ENCODE peak calls at places on chromosomes 16 and 17, in four cellular contexts. One of them, this sample, is unnamed.

GRCh38 chr17:2222901-2223616 is 80.5 kb downstream of the SMG6 start:
- DNase-seq in K562: no peak
- DNase-seq in SK-N-SH: no peak
- DNase-seq in HepG2: no peak
- DNase-seq in this sample: no peak

GRCh38 chr16:14325921-14326401 is 254.8 kb downstream of the MRTFB start:
- DNase-seq in SK-N-SH: peak
- DNase-seq in K562: no peak
- DNase-seq in HepG2: no peak
- DNase-seq in this sample: no peak

GRCh38 chr17:73365934-73366623 is 54.3 kb upstream of the CDC42EP4 start:
- DNase-seq in K562: peak
- DNase-seq in HepG2: no peak
- DNase-seq in SK-N-SH: no peak
- DNase-seq in this sample: no peak

GRCh38 chr16:84044108-84044488 is 1.5 kb upstream of the SLC38A8 start:
- DNase-seq in K562: peak
- DNase-seq in HepG2: peak
- DNase-seq in SK-N-SH: peak
- DNase-seq in this sample: peak

GRCh38 chr17:61144876-61145564 is 254.6 kb upstream of the TBX2 start:
- DNase-seq in HepG2: no peak
- DNase-seq in SK-N-SH: peak
- DNase-seq in K562: peak
- DNase-seq in this sample: no peak

GRCh38 chr16:17481741-17482140 is 11.0 kb upstream of the XYLT1 start:
- DNase-seq in SK-N-SH: no peak
- DNase-seq in K562: no peak
- DNase-seq in HepG2: no peak
- DNase-seq in this sample: no peak

GRCh38 chr16:58500329-58501241 is 642 bp downstream of the NDRG4 start:
- DNase-seq in K562: no peak
- DNase-seq in SK-N-SH: peak
- DNase-seq in HepG2: no peak
- DNase-seq in this sample: no peak

GRCh38 chr17:4598776-4599504 is 14.6 kb downstream of the SMTNL2 start:
- DNase-seq in HepG2: no peak
- DNase-seq in SK-N-SH: peak
- DNase-seq in K562: no peak
- DNase-seq in this sample: no peak

GRCh38 chr17:8393470-8394231 is 4.0 kb downstream of the RNF222 start:
- DNase-seq in K562: no peak
- DNase-seq in HepG2: no peak
- DNase-seq in SK-N-SH: no peak
- DNase-seq in this sample: no peak

GRCh38 chr17:7042507-7043194 is 1.2 kb downstream of the SLC16A11 start:
- DNase-seq in K562: no peak
- DNase-seq in SK-N-SH: peak
- DNase-seq in HepG2: no peak
- DNase-seq in this sample: no peak

GRCh38 chr16:84074721-84075120 is 32.1 kb upstream of the SLC38A8 start:
- DNase-seq in SK-N-SH: no peak
- DNase-seq in HepG2: no peak
- DNase-seq in K562: no peak
- DNase-seq in this sample: no peak

GRCh38 chr17:41739661-41740352 is 5.4 kb upstream of the HAP1 start:
- DNase-seq in HepG2: peak
- DNase-seq in K562: no peak
- DNase-seq in SK-N-SH: no peak
- DNase-seq in this sample: no peak

GRCh38 chr17:74635418-74635817 is 11.9 kb upstream of the CD300E start:
- DNase-seq in HepG2: no peak
- DNase-seq in K562: no peak
- DNase-seq in SK-N-SH: no peak
- DNase-seq in this sample: no peak

GRCh38 chr16:27177031-27177774 is 26.1 kb upstream of the KDM8 start:
- DNase-seq in HepG2: no peak
- DNase-seq in K562: no peak
- DNase-seq in SK-N-SH: no peak
- DNase-seq in this sample: no peak

GRCh38 chr17:40316571-40317344 is 7.8 kb downstream of the RARA start:
- DNase-seq in HepG2: peak
- DNase-seq in K562: no peak
- DNase-seq in SK-N-SH: peak
- DNase-seq in this sample: peak

DNA sequence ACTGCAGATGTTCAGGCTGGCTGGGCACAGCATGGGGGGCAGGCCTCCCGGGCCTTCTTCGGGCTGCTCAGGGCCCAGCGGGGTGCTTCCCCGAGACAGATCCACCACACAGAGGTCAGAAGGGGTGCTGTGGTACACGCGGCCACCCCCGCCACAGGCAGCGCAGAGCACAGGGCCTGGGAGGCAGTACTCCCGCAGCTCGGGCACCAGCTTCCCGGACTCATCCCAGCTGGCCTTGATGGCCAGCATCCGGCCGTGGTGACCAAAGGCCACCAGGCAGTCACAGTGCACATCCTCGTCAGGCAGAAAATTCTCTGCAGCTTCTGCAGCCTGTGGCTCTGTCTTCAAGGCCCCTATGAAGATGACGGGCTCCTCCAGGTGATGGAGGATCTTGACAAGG is 1.9 kb downstream of the FAAP100 start:
- DNase-seq in SK-N-SH: no peak
- DNase-seq in K562: no peak
- DNase-seq in HepG2: no peak
- DNase-seq in this sample: no peak
- TF ChIP-seq MAX in SK-N-SH: no peak
- TF ChIP-seq MAX in K562: no peak
- TF ChIP-seq MAX in HepG2: no peak
- TF ChIP-seq MAX in this sample: no peak

DNA sequence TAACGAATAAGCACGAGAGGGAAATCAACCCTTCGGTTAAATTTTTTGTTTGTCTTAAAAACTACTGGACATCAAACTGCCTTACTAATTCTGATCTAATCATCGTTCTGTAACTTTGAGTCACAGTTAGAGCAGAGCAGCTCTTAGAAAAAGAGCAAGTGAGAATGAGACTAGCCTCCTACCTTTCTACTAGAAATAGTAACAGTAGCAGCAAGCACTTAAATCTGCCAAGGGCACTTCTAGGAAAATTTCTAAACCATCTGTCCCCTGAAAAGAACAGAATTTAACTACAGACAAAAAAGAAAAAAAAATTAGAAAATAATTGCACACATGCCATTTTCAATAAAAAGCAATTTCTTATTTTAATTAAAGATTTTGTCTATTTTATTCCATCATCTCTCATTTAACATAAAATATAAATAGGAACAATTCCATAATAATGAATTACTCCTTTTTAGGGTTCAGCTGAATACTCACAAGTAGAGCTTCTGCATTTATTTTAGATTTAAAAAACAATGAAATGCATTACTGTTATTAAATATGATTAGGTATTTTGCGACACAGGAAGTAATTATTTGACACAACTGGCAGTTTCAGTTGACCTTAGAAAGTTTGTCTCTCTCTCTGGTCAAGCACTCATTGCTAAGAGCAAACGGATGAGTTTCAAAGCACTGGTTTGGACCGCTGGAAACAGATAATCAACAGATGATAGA is 250.8 kb upstream of the SOX9 start:
- DNase-seq in HepG2: no peak
- DNase-seq in SK-N-SH: no peak
- DNase-seq in K562: no peak
- DNase-seq in this sample: no peak
- TF ChIP-seq ELF1 in HepG2: no peak
- TF ChIP-seq ELF1 in SK-N-SH: no peak
- TF ChIP-seq ELF1 in K562: no peak
- TF ChIP-seq ELF1 in this sample: no peak

GRCh38 chr17:35944151-35944550 is 638 bp upstream of the LYZL6 start:
- DNase-seq in SK-N-SH: no peak
- DNase-seq in HepG2: no peak
- DNase-seq in K562: no peak
- DNase-seq in this sample: no peak

GRCh38 chr17:35943537-35943936 is at the start of gene LYZL6:
- DNase-seq in K562: no peak
- DNase-seq in SK-N-SH: no peak
- DNase-seq in HepG2: no peak
- DNase-seq in this sample: no peak

GRCh38 chr17:35942588-35943186 is 826 bp downstream of the LYZL6 start:
- DNase-seq in HepG2: no peak
- DNase-seq in SK-N-SH: no peak
- DNase-seq in K562: peak
- DNase-seq in this sample: no peak

GRCh38 chr17:35948092-35948491 is 4.6 kb upstream of the LYZL6 start:
- DNase-seq in K562: no peak
- DNase-seq in SK-N-SH: no peak
- DNase-seq in HepG2: no peak
- DNase-seq in this sample: no peak

GRCh38 chr17:35947156-35947585 is 3.7 kb upstream of the LYZL6 start:
- DNase-seq in HepG2: peak
- DNase-seq in SK-N-SH: peak
- DNase-seq in K562: peak
- DNase-seq in this sample: peak
- TF ChIP-seq MAX in HepG2: no peak
- TF ChIP-seq MAX in SK-N-SH: no peak
- TF ChIP-seq MAX in K562: no peak
- TF ChIP-seq MAX in this sample: no peak

GRCh38 chr16:881219-882097 is 80.9 kb upstream of the GNG13 start:
- DNase-seq in SK-N-SH: no peak
- DNase-seq in HepG2: no peak
- DNase-seq in K562: no peak
- DNase-seq in this sample: no peak

GRCh38 chr16:879986-880385 is 79.5 kb upstream of the GNG13 start:
- DNase-seq in HepG2: no peak
- DNase-seq in SK-N-SH: no peak
- DNase-seq in K562: no peak
- DNase-seq in this sample: no peak

GRCh38 chr16:882256-882655 is 81.7 kb upstream of the GNG13 start:
- DNase-seq in HepG2: no peak
- DNase-seq in SK-N-SH: no peak
- DNase-seq in K562: no peak
- DNase-seq in this sample: no peak

GRCh38 chr16:879461-879861 is 78.9 kb upstream of the GNG13 start:
- DNase-seq in K562: no peak
- DNase-seq in SK-N-SH: no peak
- DNase-seq in HepG2: no peak
- DNase-seq in this sample: no peak

DNA sequence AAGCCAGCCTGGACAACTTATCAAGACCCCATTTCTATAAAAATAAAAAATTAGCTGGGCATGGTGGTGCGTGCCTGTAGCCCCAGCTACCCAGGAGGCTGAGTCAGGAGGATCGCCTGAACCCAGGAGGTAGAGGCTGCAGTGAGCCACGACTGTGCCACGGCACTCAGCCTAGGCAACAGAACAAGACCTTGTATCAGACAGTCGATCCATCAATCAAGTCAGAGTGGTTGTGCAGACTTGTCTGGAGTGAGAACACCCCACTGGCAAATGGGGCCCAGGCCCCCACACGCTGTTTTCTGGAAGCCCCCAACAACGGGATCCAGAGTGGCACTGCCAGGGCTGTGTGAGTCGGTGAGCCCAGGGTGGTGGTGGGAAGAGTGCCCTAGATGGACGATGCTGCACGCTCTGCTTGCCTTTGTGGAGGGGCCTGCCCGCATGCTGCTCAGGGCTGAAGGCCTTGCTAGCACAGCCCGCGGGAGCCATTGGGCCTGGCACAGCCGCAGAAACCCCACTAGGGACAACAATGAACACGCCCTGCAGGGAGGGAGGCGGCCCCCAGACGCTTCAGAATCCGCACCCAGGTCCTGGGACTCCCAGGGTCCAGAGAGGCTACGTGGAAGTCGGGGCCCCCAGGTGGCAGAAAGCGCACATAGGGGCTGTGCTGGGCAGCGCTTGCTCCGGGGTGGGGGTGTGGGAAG is 80.1 kb upstream of the GNG13 start:
- DNase-seq in HepG2: no peak
- DNase-seq in K562: no peak
- DNase-seq in SK-N-SH: no peak
- DNase-seq in this sample: no peak
- TF ChIP-seq ELF1 in HepG2: no peak
- TF ChIP-seq ELF1 in K562: no peak
- TF ChIP-seq ELF1 in SK-N-SH: no peak
- TF ChIP-seq ELF1 in this sample: no peak

DNA sequence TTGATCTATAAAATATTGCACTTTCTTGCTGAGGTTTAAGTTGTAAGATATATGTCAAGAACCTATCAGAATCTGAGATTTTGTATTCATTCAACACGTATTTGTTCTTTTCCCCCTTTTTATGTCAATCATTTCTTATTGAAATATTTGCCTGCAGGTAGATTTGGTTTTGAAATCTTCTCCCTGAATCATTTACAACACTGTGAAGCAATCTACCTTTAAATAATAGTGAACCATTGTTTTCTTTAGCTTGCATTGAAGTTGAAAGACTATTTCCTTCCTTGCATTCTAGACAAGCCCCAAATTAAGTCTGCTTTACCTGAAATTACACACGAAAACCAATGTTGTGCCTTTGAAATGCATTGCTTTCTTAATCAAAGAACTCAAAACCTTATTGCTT is 460.2 kb downstream of the KIF2B start:
- DNase-seq in HepG2: no peak
- DNase-seq in SK-N-SH: no peak
- DNase-seq in K562: no peak
- DNase-seq in this sample: no peak
- TF ChIP-seq MAX in HepG2: no peak
- TF ChIP-seq MAX in SK-N-SH: no peak
- TF ChIP-seq MAX in K562: no peak
- TF ChIP-seq MAX in this sample: no peak

DNA sequence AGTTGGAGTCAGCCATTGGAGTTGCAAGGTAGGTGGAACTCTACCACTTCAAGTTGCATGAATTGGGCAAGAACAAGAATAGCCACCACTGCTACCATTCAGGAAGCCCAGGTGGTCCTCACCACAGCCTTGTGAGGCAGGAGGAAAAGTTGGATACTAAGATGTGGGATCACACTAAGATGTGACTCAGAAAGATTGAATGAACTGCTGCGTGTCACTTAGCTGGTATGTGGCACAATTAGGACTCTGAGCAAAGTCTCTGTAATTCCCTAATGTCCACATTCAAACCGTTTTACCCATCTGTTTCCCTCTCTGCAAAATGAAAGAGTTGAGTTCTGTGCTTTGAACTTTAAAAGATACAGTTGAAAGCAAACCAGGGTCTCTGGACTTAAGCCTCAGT is 44.7 kb upstream of the HS3ST3A1 start:
- DNase-seq in HepG2: no peak
- DNase-seq in SK-N-SH: no peak
- DNase-seq in K562: no peak
- DNase-seq in this sample: no peak
- TF ChIP-seq ELF1 in HepG2: no peak
- TF ChIP-seq ELF1 in SK-N-SH: no peak
- TF ChIP-seq ELF1 in K562: no peak
- TF ChIP-seq ELF1 in this sample: no peak

This sample was measured in HCT116.